ENCODE peak calls at places on chromosomes 3 and 15, in seven cellular contexts. P, M, Q, Y, O, X and L are unnamed samples.

GRCh38 chr3:126134219-126134975 is 46.0 kb downstream of the ALDH1L1 start:
- DNase-seq in X (no peak), O (peak; percentile 94), M (peak; percentile 86), Q (peak; percentile 31), Y (peak; percentile 25), P (peak; percentile 57), L (peak; percentile 11)

GRCh38 chr3:169026543-169027181 is 636.9 kb downstream of the MECOM start:
- DNase-seq in Y (no peak), P (no peak), X (peak; percentile 81), M (no peak), O (no peak), Q (peak; percentile 1), L (no peak)

GRCh38 chr15:101489633-101490407 is at the start of gene PCSK6:
- DNase-seq in Y (no peak), O (peak; percentile 83), P (no peak), M (peak; percentile 80), X (no peak), Q (no peak), L (no peak)

GRCh38 chr15:39931615-39932014 is 2.3 kb upstream of the EIF2AK4 start:
- DNase-seq in Y (no peak), M (no peak), X (no peak), Q (no peak), O (no peak), P (no peak), L (no peak)

GRCh38 chr15:71201471-71201870 is 86.2 kb downstream of the THSD4 start:
- DNase-seq in X (no peak), M (no peak), P (no peak), O (peak; percentile 76), Y (no peak), Q (no peak), L (no peak)

GRCh38 chr3:114242947-114243346 is 5.6 kb upstream of the ZNF80 start:
- DNase-seq in P (no peak), Q (no peak), Y (no peak), X (no peak), O (no peak), M (no peak), L (no peak)

GRCh38 chr3:187456268-187456667 is 88.1 kb downstream of the RTP4 start:
- DNase-seq in P (peak; percentile 56), Y (no peak), X (no peak), Q (no peak), M (peak; percentile 59), O (no peak), L (peak; percentile 22)

GRCh38 chr3:169112153-169112892 is 551.2 kb downstream of the MECOM start:
- DNase-seq in X (peak; percentile 86), O (no peak), P (no peak), M (no peak), Q (peak; percentile 50), Y (no peak), L (no peak)

GRCh38 chr3:110074095-110074494 is 736.7 kb upstream of the DPPA4 start:
- DNase-seq in P (no peak), X (no peak), M (no peak), O (no peak), Y (no peak), Q (no peak), L (no peak)

GRCh38 chr15:101042320-101042719 is 123.2 kb downstream of the LRRK1 start:
- DNase-seq in Q (no peak), Y (no peak), O (peak; percentile 43), M (no peak), P (peak; percentile 5), X (no peak), L (no peak)

GRCh38 chr15:30072630-30073029 is 10.1 kb upstream of the GOLGA8J start:
- DNase-seq in M (no peak), Y (no peak), Q (no peak), P (no peak), O (no peak), X (no peak), L (no peak)

GRCh38 chr3:46378426-46378942 is 7.7 kb downstream of the CCR5 start:
- DNase-seq in Q (peak; percentile 27), X (no peak), M (peak; percentile 78), Y (peak; percentile 50), O (peak; percentile 91), P (peak; percentile 59), L (peak; percentile 46)

GRCh38 chr3:134708025-134708597 is 57.3 kb upstream of the KY start:
- DNase-seq in O (no peak), M (no peak), Y (no peak), Q (no peak), X (no peak), P (no peak), L (no peak)

GRCh38 chr3:8503461-8503860 is 1.8 kb downstream of the LMCD1 start:
- DNase-seq in Y (no peak), O (no peak), P (no peak), M (no peak), Q (no peak), X (no peak), L (no peak)

GRCh38 chr15:39413558-39413957 is 167.3 kb upstream of the THBS1 start:
- DNase-seq in P (no peak), Y (no peak), M (no peak), O (no peak), Q (no peak), X (no peak), L (no peak)

GRCh38 chr15:90643301-90643632 is 73.9 kb upstream of the BLM start:
- DNase-seq in P (no peak), X (no peak), Q (no peak), M (no peak), O (no peak), Y (no peak), L (no peak)

GRCh38 chr3:129665024-129665768 is 58.7 kb upstream of the PLXND1 start:
- DNase-seq in Q (peak; percentile 53), M (no peak), P (no peak), O (no peak), X (peak; percentile 31), Y (no peak), L (no peak)

GRCh38 chr15:96336643-96337353 is 6.3 kb downstream of the NR2F2 start:
- DNase-seq in P (no peak), Y (no peak), M (no peak), Q (peak; percentile 57), X (no peak), O (peak; percentile 81), L (no peak)

GRCh38 chr3:126125781-126126251 is 41.9 kb upstream of the SLC41A3 start:
- DNase-seq in Q (no peak), P (no peak), Y (peak; percentile 0), O (peak; percentile 61), X (no peak), M (peak; percentile 16), L (no peak)

GRCh38 chr3:48798998-48799397 is 48.7 kb downstream of the PRKAR2A start:
- DNase-seq in O (no peak), Q (peak; percentile 16), M (no peak), X (no peak), Y (no peak), P (no peak), L (peak; percentile 41)

GRCh38 chr3:44555753-44556152 is 760 bp downstream of the ZKSCAN7 start:
- DNase-seq in X (no peak), Y (no peak), Q (peak; percentile 8), O (no peak), M (no peak), P (no peak), L (no peak)

GRCh38 chr3:44557074-44557473 is 2.1 kb downstream of the ZKSCAN7 start:
- DNase-seq in Y (no peak), X (no peak), O (no peak), Q (no peak), P (no peak), M (no peak), L (no peak)

DNA sequence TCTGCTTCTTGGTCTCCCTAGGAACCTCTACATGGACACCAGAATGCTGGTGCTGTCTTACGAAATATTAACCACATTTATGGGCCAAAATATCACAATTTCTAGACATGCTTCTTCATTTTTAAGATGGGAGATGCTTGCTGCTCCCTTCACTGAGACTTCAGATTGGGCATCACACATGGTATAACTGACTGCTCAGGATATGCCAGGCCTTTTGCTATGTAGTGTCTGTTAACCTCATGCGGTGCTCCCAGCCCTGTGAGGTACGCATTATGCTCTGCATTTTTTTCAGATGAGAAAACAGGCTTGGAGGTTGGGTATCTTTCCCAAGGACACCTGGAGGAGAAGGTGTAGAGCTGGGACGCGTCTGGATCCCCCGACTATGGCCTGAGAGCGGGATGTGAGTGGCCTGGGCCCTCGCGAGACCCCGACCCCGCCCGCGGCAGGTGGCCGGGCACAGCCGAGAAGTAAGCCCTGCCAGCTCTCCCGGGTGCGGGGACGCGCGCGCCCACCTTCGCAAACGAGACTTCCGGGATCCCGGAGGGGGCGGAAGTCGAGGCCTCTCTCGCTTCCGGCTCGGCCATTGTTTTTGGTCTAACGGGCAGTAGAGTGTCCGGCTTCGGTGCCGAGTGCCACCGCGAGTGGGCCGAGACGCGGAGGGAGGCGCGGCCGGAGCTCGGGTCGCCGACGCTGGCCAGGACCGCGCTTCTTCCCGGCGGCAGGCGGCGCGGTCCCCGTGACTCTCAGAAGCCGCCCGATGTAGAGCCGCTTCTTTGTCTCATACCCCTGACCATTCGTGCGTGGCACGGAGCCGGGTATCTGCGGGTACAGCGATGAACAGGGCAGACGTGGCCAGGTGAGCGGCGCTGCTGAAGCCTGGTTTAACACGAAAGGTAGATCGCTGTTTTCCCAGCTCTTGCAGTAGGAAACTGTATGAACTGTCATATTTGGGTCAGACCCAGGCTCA is at the start of gene ZKSCAN7:
- DNase-seq in P (peak; percentile 59), M (peak; percentile 75), O (peak; percentile 87), Q (peak; percentile 37), X (peak; percentile 9), Y (peak; percentile 5), L (no peak)
- H3K4me3 ChIP-seq in P (peak within 1 kb of the TSS; percentile 71), M (peak within 1 kb of the TSS; percentile 71), O (peak within 1 kb of the TSS; percentile 62), Q (peak within 1 kb of the TSS; percentile 74), X (peak within 1 kb of the TSS; percentile 62), Y (peak within 1 kb of the TSS; percentile 92), L (no peak within 1 kb of the TSS)

GRCh38 chr15:87753539-87753938 is 503.0 kb downstream of the NTRK3 start:
- DNase-seq in X (no peak), P (no peak), Y (no peak), O (no peak), Q (no peak), M (no peak), L (no peak)
- TF ChIP-seq CTCF in X (no peak), P (no peak), Y (no peak), O (no peak), Q (no peak), M (no peak), L (no peak)

GRCh38 chr3:138845071-138845685 is 10.4 kb upstream of the PIK3CB start:
- DNase-seq in O (no peak), P (peak; percentile 18), M (no peak), Y (no peak), X (no peak), Q (no peak), L (no peak)
- H3K4me3 ChIP-seq in O (no peak overlapping the region), P (no peak overlapping the region), M (no peak overlapping the region), Y (no peak overlapping the region), X (no peak overlapping the region), Q (no peak overlapping the region), L (no peak overlapping the region)

GRCh38 chr3:62928256-62928655 is 53.0 kb upstream of the CADPS start:
- DNase-seq in O (no peak), X (no peak), Y (no peak), M (no peak), P (no peak), Q (no peak), L (no peak)
- TF ChIP-seq CTCF in O (no peak), X (no peak), Y (no peak), M (no peak), P (no peak), Q (no peak), L (no peak)

GRCh38 chr15:76903251-76903681 is 1.9 kb downstream of the SCAPER start:
- DNase-seq in X (no peak), Y (no peak), M (no peak), Q (peak; percentile 27), O (no peak), P (no peak), L (no peak)
- H3K4me3 ChIP-seq in X (no peak overlapping the region), Y (no peak overlapping the region), M (peak overlapping the region; percentile 80), Q (no peak overlapping the region), O (no peak overlapping the region), P (peak overlapping the region; percentile 9), L (no peak overlapping the region)

GRCh38 chr15:73994419-73994883 is at the start of gene PML:
- DNase-seq in P (peak; percentile 97), Q (peak; percentile 91), M (peak; percentile 97), O (peak; percentile 99), X (peak; percentile 92), Y (peak; percentile 94), L (peak; percentile 72)
- TF ChIP-seq CTCF in P (no peak), Q (peak; percentile 41), M (no peak), O (no peak), X (no peak), Y (no peak), L (no peak)